ENCODE peak calls at places on chromosome 3, in ten cellular contexts. N is hepatocyte, X is neural crest cell, H is bronchial epithelial cell, R is GM20000, S is mucosa of descending colon, M is psoas muscle, B is astrocyte of the spinal cord, P is neural progenitor cell, U is progenitor cell of endocrine pancreas. C is an unnamed sample.

GRCh38 chr3:69199942-69200341 is 77.5 kb upstream of the LMOD3 start:
- DNase-seq in N (no peak), M (no peak), U (no peak), S (peak), B (no peak), R (no peak), X (no peak), H (no peak), P (no peak), C (no peak)

GRCh38 chr3:184716652-184717607 is 5.1 kb upstream of the MAGEF1 start:
- DNase-seq in R (no peak), N (peak), M (no peak), H (peak), X (peak), S (no peak), U (no peak), B (peak), P (peak), C (peak)

GRCh38 chr3:156413293-156413912 is 141.5 kb downstream of the SSR3 start:
- DNase-seq in B (no peak), N (no peak), S (no peak), M (no peak), H (no peak), R (no peak), X (no peak), P (no peak), U (no peak), C (no peak)

GRCh38 chr3:140391041-140391440 is 286.8 kb upstream of the TRIM42 start:
- DNase-seq in X (no peak), S (no peak), M (no peak), H (no peak), B (no peak), P (no peak), N (no peak), U (no peak), R (no peak), C (peak)

GRCh38 chr3:73674280-73674679 is 49.5 kb upstream of the PDZRN3 start:
- DNase-seq in P (peak), B (peak), S (no peak), M (no peak), R (no peak), X (no peak), U (no peak), H (peak), N (peak), C (no peak)

GRCh38 chr3:147654827-147655226 is 245.7 kb downstream of the ZIC1 start:
- DNase-seq in N (no peak), U (no peak), P (no peak), R (no peak), X (no peak), B (peak), M (no peak), S (no peak), H (no peak), C (no peak)

GRCh38 chr3:125072310-125072709 is 16.5 kb upstream of the HEG1 start:
- DNase-seq in P (no peak), N (no peak), X (no peak), H (no peak), B (peak), M (no peak), S (no peak), U (no peak), R (no peak), C (no peak)

GRCh38 chr3:13595485-13595884 is 46.6 kb downstream of the FBLN2 start:
- DNase-seq in H (no peak), X (no peak), U (no peak), S (no peak), R (no peak), M (no peak), B (no peak), N (no peak), P (no peak), C (no peak)

GRCh38 chr3:18443670-18444596 is 18.8 kb upstream of the SATB1 start:
- DNase-seq in B (no peak), X (peak), H (no peak), S (peak), R (peak), P (peak), U (peak), N (peak), M (peak), C (peak)

GRCh38 chr3:128503164-128503651 is 10.2 kb upstream of the GATA2 start:
- DNase-seq in M (no peak), U (no peak), P (peak), R (no peak), S (no peak), H (no peak), N (no peak), X (no peak), B (no peak), C (no peak)
- TF ChIP-seq CTCF in M (no peak), U (peak), P (peak), R (no peak), S (no peak), H (peak), N (no peak), X (peak), B (peak), C (no peak)

DNA sequence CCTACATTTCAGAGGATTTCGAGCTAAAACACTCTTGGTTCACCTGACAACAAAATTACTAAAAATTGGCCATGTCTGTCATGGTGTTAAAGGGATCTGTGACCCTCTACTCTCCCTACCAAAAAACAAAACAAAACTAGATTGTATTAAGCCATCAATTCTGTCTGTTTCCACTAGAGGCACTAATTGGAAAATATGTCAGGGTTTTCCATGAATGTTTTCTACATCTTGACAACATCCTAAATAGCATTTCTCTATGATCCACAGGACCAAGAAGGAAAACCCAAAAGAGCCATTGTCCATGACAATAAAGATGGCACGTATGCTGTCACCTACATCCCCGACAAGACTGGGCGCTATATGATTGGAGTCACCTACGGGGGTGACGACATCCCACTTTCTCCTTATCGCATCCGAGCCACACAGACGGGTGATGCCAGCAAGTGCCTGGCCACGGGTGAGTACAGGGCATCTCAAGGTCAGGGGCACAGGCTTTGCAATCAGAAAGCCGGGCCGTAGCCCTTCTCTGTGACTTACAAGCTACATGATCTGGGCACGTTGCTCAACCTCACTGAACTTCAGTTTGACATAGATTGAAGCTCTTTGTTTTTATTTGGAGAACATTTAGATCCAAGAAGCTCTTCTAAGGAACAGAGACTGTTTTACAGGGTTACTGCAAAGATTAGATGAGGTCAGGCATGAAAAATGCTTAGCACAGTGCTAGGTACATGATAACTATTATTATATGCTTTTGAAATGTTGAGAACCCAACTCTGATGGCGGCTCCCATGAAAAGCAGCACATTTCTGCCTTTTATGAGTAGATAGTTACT is 74.8 kb downstream of the DNASE1L3 start:
- DNase-seq in X (no peak), R (no peak), B (no peak), S (no peak), H (no peak), P (no peak), M (no peak), U (no peak), N (no peak), C (no peak)
- TF ChIP-seq CTCF in X (peak), R (no peak), B (peak), S (no peak), H (peak), P (peak), M (no peak), U (peak), N (no peak), C (no peak)

DNA sequence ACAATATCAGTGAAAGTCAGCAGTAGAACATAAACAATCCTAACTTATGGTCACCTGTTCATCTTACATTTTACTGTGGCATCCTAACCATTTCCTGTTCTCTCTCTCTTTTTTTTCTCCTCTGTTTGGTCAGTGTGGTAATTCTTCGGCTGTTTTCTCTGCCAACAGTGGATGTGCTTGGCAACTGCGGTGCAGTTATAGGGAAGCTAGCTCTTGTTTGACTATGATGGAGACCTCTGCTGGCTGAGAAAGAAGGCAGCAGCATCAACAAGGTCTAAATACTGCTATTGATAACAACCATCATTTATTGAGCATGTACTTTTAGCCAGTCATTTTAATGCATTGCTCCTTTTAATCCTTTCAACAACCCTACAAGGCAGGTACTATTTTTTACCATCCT is 723 bp upstream of the DRD3 start:
- DNase-seq in M (no peak), X (no peak), B (peak), H (peak), U (no peak), R (no peak), P (peak), N (no peak), S (no peak), C (no peak)
- TF ChIP-seq CTCF in M (no peak), X (peak), B (peak), H (peak), U (peak), R (peak), P (peak), N (peak), S (no peak), C (no peak)

GRCh38 chr3:28039829-28040228 is 201.6 kb upstream of the CMC1 start:
- DNase-seq in R (no peak), M (no peak), B (no peak), P (no peak), H (peak), S (no peak), N (no peak), X (no peak), U (no peak), C (no peak)
- TF ChIP-seq CTCF in R (no peak), M (no peak), B (no peak), P (no peak), H (no peak), S (no peak), N (no peak), X (no peak), U (no peak), C (no peak)

GRCh38 chr3:50173685-50174516 is 17.5 kb upstream of the GNAT1 start:
- DNase-seq in H (no peak), M (no peak), R (no peak), P (no peak), B (no peak), U (no peak), N (no peak), X (no peak), S (no peak), C (no peak)
- TF ChIP-seq CTCF in H (no peak), M (no peak), R (no peak), P (no peak), B (no peak), U (no peak), N (no peak), X (no peak), S (no peak), C (no peak)

DNA sequence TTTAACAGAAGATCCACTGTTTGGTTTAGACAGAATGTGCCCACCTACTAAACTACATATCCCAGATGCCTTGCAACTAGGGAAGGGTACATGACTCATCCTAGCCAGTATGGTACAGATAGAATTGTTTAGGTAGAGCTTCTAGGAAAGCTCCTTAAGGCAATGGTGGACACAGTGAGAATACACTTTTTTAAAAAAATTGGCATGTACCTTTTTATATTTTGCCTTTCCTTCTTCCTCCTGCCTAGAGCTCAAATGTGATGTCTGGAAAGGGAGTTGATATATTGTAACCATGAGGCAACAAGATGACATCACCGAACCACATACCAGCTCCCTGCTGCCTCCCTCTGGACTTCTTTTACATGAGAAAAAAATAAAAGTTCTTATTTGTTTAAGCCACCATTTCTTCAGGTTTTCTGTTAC is 14.4 kb upstream of the C3orf80 start:
- DNase-seq in B (peak), M (no peak), N (peak), P (no peak), X (no peak), U (no peak), R (peak), S (peak), H (peak), C (no peak)
- TF ChIP-seq CTCF in B (peak), M (no peak), N (peak), P (peak), X (peak), U (peak), R (no peak), S (no peak), H (peak), C (no peak)

C was measured in nephron progenitor cell.